ENCODE peak calls at places on chromosome 19, in four cellular contexts. B is IMR-90, U is mesenchymal stem cell, P is neuronal stem cell. Z is an unnamed sample.

GRCh38 chr19:28044477-28044876 is 1168.5 kb downstream of the UQCRFS1 start:
- DNase-seq in P (no peak), B (no peak), U (no peak), Z (no peak)

GRCh38 chr19:14676762-14677161 is 2.1 kb upstream of the ADGRE3 start:
- DNase-seq in P (no peak), B (no peak), U (no peak), Z (no peak)

GRCh38 chr19:19403373-19403901 is 2.0 kb upstream of the GATAD2A start:
- DNase-seq in B (peak), P (no peak), U (peak), Z (no peak)

GRCh38 chr19:47740866-47741519 is 4.4 kb upstream of the NOP53 start:
- DNase-seq in U (no peak), B (no peak), P (no peak), Z (no peak)

GRCh38 chr19:47309608-47310007 is at the start of gene C5AR1:
- DNase-seq in P (no peak), U (no peak), B (no peak), Z (no peak)

GRCh38 chr19:14554382-14554812 is 17.5 kb downstream of the NDUFB7 start:
- DNase-seq in U (no peak), B (no peak), P (no peak), Z (peak)

GRCh38 chr19:17205237-17206140 is 9.7 kb upstream of the USE1 start:
- DNase-seq in P (no peak), U (peak), B (peak), Z (peak)

GRCh38 chr19:55652311-55653078 is 2.3 kb upstream of the U2AF2 start:
- DNase-seq in U (no peak), B (no peak), P (no peak), Z (no peak)

GRCh38 chr19:43820098-43820860 is 6.8 kb upstream of the ZNF283 start:
- DNase-seq in B (peak), P (no peak), U (no peak), Z (peak)

GRCh38 chr19:18419195-18419698 is at the start of gene SSBP4:
- DNase-seq in B (peak), U (peak), P (peak), Z (peak)

GRCh38 chr19:43564800-43565199 is 10.5 kb downstream of the XRCC1 start:
- DNase-seq in U (no peak), P (no peak), B (no peak), Z (peak)

GRCh38 chr19:10222201-10222890 is 8.8 kb downstream of the S1PR2 start:
- DNase-seq in U (no peak), P (no peak), B (no peak), Z (no peak)

GRCh38 chr19:16899566-16900075 is 10.8 kb downstream of the F2RL3 start:
- DNase-seq in U (peak), P (no peak), B (no peak), Z (no peak)

GRCh38 chr19:6811378-6811777 is 38.9 kb downstream of the VAV1 start:
- DNase-seq in U (no peak), P (no peak), B (no peak), Z (no peak)

GRCh38 chr19:50548191-50549058 is 19.8 kb downstream of the LRRC4B start:
- DNase-seq in U (no peak), B (no peak), P (no peak), Z (no peak)

GRCh38 chr19:38977445-38978314 is 2.1 kb upstream of the FBXO17 start:
- DNase-seq in P (no peak), U (peak), B (peak), Z (no peak)

GRCh38 chr19:16382775-16383543 is 58.3 kb downstream of the KLF2 start:
- DNase-seq in P (peak), U (peak), B (peak), Z (peak)

GRCh38 chr19:19498255-19498991 is 16.9 kb downstream of the TSSK6 start:
- DNase-seq in P (no peak), B (no peak), U (no peak), Z (no peak)

GRCh38 chr19:55902080-55902751 is 29.9 kb downstream of the NLRP13 start:
- DNase-seq in U (no peak), P (no peak), B (no peak), Z (no peak)

GRCh38 chr19:52622261-52622660 is 15.9 kb downstream of the ZNF83 start:
- DNase-seq in U (no peak), P (no peak), B (no peak), Z (no peak)

GRCh38 chr19:11577451-11578341 is at the start of gene ACP5:
- DNase-seq in U (peak), P (no peak), B (no peak), Z (no peak)

GRCh38 chr19:17020380-17020779 is 6.2 kb downstream of the CPAMD8 start:
- DNase-seq in P (no peak), U (peak), B (no peak), Z (no peak)

GRCh38 chr19:4624733-4625362 is 14.5 kb upstream of the TNFAIP8L1 start:
- DNase-seq in P (no peak), B (peak), U (no peak), Z (no peak)

GRCh38 chr19:38917921-38918491 is 6.0 kb upstream of the CCER2 start:
- DNase-seq in U (peak), P (no peak), B (no peak), Z (peak)

GRCh38 chr19:46386151-46386550 is 27.2 kb downstream of the CCDC8 start:
- DNase-seq in P (no peak), U (no peak), B (no peak), Z (no peak)

GRCh38 chr19:10167459-10167858 is 27.3 kb downstream of the DNMT1 start:
- DNase-seq in B (no peak), P (no peak), U (no peak), Z (no peak)

GRCh38 chr19:23002690-23003422 is at the start of gene ZNF728:
- DNase-seq in B (no peak), U (no peak), P (no peak), Z (peak)

GRCh38 chr19:45809643-45810159 is 5.4 kb downstream of the RSPH6A start:
- DNase-seq in U (peak), B (peak), P (no peak), Z (no peak)

GRCh38 chr19:5182811-5183210 is 157.8 kb downstream of the PTPRS start:
- DNase-seq in P (no peak), B (no peak), U (no peak), Z (no peak)

GRCh38 chr19:44653977-44654784 is 10.5 kb downstream of the PVR start:
- DNase-seq in U (peak), B (peak), P (peak), Z (peak)

GRCh38 chr19:45823182-45823581 is 8.1 kb upstream of the RSPH6A start:
- DNase-seq in P (no peak), U (no peak), B (no peak), Z (no peak)

GRCh38 chr19:18000981-18001836 is 6.8 kb upstream of the ARRDC2 start:
- DNase-seq in P (no peak), U (peak), B (peak), Z (peak)

GRCh38 chr19:44796701-44797115 is 12.2 kb upstream of the BCAM start:
- DNase-seq in U (peak), P (no peak), B (peak), Z (no peak)

GRCh38 chr19:16325161-16325527 is 518 bp downstream of the KLF2 start:
- DNase-seq in U (peak), B (no peak), P (peak), Z (peak)

DNA sequence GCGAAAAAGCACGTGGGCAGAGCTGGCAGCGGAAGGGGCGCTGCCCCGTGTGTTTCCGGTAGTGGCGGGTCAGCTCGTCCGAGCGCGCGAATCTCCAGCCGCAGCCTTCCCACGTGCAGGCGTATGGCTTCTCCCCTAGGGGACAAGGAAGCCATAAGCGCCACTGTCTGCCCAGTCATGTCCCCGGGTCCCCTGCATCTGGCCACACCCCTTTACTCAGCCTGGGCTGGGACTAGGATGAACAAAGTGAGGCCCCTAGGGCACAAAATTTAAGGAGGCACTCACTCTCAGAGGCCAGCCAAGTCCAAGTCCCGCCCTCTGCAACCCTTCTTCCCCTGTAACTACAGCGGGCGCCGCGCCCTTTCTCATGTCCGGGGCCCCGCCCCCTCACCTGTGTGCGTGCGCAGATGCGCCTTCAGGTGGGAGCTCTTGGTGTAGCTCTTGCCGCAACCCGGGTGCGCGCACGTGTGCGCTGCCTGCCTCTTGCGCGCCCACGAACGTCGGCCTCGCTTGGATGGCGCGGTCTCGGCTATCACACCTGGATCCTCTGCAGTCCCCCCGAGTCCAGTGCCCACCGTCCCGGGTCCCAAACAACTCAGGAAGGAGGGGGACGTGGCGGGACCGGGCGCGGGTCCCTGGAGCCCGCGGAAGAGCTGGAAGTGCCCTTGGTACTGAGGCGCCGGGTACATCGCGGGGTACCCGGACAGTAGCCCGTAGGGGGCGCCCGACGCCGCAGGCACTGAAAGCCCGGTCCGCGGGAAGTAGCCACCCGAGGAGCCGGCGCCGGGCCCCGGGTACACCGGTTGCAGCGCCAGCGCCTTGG is 1.9 kb downstream of the KLF1 start:
- DNase-seq in P (peak), B (peak), U (peak), Z (peak)
- H2BK5ac ChIP-seq in P (peak), B (no peak), U (no peak), Z (no peak)

DNA sequence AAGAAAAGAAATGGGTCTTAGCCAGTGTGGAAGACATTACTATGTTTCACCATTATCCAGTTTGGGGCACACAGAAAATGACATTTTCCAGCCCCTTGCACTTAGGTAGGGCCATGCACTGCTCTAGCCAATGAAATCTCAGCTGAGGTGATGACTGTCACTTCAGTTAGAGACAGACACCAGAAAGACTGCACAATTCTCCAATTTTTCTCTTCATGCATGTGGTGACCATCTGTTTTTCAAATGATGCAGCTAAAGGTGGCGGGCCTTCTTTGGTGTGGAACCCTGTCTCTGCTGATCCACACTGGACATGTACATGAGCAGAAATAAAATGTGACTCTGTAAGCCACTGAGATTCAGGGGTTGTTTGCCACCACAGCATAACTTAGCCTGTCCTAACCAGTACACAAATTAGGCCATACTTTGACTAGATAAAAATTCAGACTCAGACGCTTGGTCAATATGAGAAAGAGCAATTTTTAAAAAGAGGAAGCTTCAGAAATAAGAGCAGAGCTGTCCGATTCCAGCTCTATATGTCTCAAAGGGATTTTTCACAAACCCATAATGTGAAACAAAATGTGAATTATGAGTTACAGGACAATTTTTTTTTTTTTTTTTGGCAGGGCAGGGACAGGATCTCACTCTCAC is 6.7 kb downstream of the ZNF565 start:
- DNase-seq in P (no peak), U (no peak), B (no peak), Z (no peak)
- H2AFZ ChIP-seq in P (no peak), U (no peak), B (no peak), Z (no peak)

DNA sequence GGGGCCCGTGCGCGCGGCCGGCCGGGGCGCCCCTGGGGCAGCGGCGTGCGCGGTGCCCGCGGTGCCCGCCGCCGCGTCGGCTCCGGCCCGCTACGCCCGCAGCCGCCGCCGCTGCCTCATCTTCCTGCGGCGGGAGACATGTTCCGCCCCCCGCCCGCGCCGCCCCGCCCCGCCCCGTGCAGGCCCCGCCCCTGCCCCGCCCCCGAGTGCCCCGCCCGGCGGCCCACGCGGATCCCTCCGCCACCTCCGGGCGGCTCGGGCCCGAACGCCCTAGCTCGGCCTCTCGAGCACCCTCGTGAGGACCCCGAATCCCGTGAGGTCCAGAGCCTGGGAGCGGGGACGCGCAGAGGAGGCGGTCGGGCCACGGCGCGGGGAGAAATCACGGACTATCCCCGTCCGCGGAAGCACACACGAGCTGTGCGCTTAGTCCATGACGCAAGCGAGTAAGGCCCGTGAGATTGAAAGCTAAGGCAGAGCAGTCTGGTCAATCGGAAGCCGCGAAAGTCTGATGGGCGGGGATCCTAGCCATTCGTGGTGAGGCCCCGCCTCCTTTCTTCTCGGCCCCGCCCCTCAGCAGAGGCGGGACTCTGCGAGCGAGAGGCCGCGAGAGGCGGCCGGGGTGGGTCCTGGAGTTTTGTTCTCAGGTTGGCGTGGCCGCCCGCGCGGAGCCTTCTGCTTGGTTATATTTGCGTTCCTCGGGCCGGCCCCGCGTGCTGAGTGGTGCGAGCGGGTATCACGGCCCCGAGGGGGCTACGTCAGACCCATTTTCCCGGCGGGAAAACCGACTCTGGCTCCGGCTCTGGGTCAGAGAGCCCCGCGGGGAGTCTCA is at the start of gene TCF3:
- DNase-seq in P (peak), U (peak), B (peak), Z (peak)
- H2BK5ac ChIP-seq in P (peak), U (peak), B (peak), Z (peak)

DNA sequence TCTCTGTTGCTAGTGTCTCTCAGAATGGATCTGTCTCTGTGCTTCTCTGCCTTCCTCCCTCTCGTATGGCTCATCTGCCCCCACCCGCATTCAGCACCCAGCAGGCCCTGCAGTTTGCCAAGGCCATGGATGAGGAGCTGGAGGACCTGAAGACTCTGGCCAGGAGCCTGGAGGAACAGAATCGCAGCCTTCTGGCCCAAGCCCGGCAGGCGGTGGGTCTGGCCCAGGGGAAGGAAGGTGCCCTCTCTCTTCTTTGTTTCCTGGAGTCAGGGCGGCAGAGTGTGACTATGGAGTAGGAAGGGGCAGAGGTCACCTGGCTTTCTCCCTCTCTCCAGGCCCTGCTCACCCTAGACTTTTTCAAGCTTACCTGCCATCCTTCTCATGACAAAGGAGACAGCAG is 10.9 kb downstream of the KASH5 start:
- DNase-seq in B (no peak), P (no peak), U (no peak), Z (no peak)
- H2AFZ ChIP-seq in B (no peak), P (peak), U (no peak), Z (no peak)

GRCh38 chr19:3443840-3444694 is 36.3 kb downstream of the SMIM24 start:
- DNase-seq in P (peak), U (peak), B (peak), Z (no peak)

GRCh38 chr19:3441986-3442329 is 38.4 kb downstream of the SMIM24 start:
- DNase-seq in U (no peak), B (no peak), P (no peak), Z (no peak)

GRCh38 chr19:3442487-3443071 is 37.7 kb downstream of the SMIM24 start:
- DNase-seq in U (no peak), B (no peak), P (no peak), Z (no peak)

GRCh38 chr19:3440082-3440481 is 40.2 kb downstream of the SMIM24 start:
- DNase-seq in U (no peak), P (no peak), B (no peak), Z (peak)

GRCh38 chr19:3441089-3441985 is 39.0 kb downstream of the SMIM24 start:
- DNase-seq in P (no peak), U (no peak), B (no peak), Z (no peak)
- H2BK5ac ChIP-seq in P (no peak), U (no peak), B (no peak), Z (no peak)

GRCh38 chr19:33794578-33795369 is 1.9 kb upstream of the KCTD15 start:
- DNase-seq in P (peak), B (no peak), U (peak), Z (no peak)
- H2AFZ ChIP-seq in P (peak), B (peak), U (peak), Z (peak)